ENCODE peak calls at places on chromosomes 13 and 19, in ten cellular contexts. S is fibroblast of pulmonary artery; V is CD4-positive, alpha-beta T cell; T is AG10803; M is endothelial cell; H is activated B cell treated with CpG ODN at 0.5 μM for 24 hours; F is uterus; Y is stomach; B is K562; N is neural crest cell. Z is an unnamed sample.

GRCh38 chr19:10603873-10604459 is 16.9 kb upstream of the AP1M2 start:
- DNase-seq in N (no peak), Y (peak), M (no peak), H (peak), V (peak), T (peak), S (peak), F (no peak), B (no peak), Z (no peak)

GRCh38 chr19:50293263-50294004 is 35.7 kb downstream of the KCNC3 start:
- DNase-seq in M (no peak), N (no peak), B (no peak), F (no peak), T (no peak), Y (no peak), S (no peak), H (no peak), V (no peak), Z (no peak)

GRCh38 chr13:40483601-40484000 is 182.8 kb downstream of the FOXO1 start:
- DNase-seq in T (no peak), H (no peak), Y (no peak), B (no peak), F (no peak), V (no peak), M (no peak), S (no peak), N (no peak), Z (no peak)

GRCh38 chr19:44573183-44573582 is 40.2 kb upstream of the IGSF23 start:
- DNase-seq in V (no peak), S (no peak), Y (no peak), H (no peak), N (no peak), T (no peak), M (no peak), B (no peak), F (no peak), Z (no peak)

GRCh38 chr19:29499921-29500590 is 25.7 kb upstream of the VSTM2B start:
- DNase-seq in S (no peak), H (no peak), N (no peak), T (no peak), Y (no peak), V (no peak), B (no peak), F (no peak), M (no peak), Z (no peak)

GRCh38 chr19:39941615-39942507 is 7.4 kb upstream of the FCGBP start:
- DNase-seq in V (peak), F (no peak), Y (peak), B (no peak), T (no peak), H (peak), S (peak), M (no peak), N (no peak), Z (no peak)

GRCh38 chr19:4877753-4878490 is 10.5 kb upstream of the PLIN3 start:
- DNase-seq in S (no peak), V (no peak), F (no peak), T (no peak), Y (peak), M (no peak), H (no peak), B (peak), N (no peak), Z (peak)

GRCh38 chr13:76864259-76864658 is 21.9 kb downstream of the KCTD12 start:
- DNase-seq in N (no peak), F (no peak), V (no peak), T (no peak), B (no peak), S (no peak), Y (no peak), H (no peak), M (no peak), Z (no peak)

GRCh38 chr19:3606174-3606689 is 443 bp downstream of the TBXA2R start:
- DNase-seq in T (no peak), H (no peak), F (no peak), V (no peak), N (no peak), M (no peak), Y (peak), S (no peak), B (peak), Z (no peak)

GRCh38 chr13:100811906-100812305 is 137.3 kb upstream of the TMTC4 start:
- DNase-seq in M (no peak), F (no peak), Y (no peak), H (no peak), S (no peak), B (no peak), V (no peak), T (no peak), N (no peak), Z (no peak)

GRCh38 chr19:33047422-33047821 is 17.3 kb downstream of the RHPN2 start:
- DNase-seq in V (no peak), N (no peak), T (no peak), M (no peak), S (no peak), Y (peak), B (peak), F (no peak), H (no peak), Z (no peak)

GRCh38 chr19:4972509-4973230 is 3.8 kb downstream of the KDM4B start:
- DNase-seq in Y (no peak), T (peak), S (peak), H (no peak), V (no peak), F (no peak), B (no peak), M (no peak), N (no peak), Z (no peak)

GRCh38 chr19:54179262-54179587 is 6.3 kb upstream of the TMC4 start:
- DNase-seq in H (no peak), S (no peak), N (no peak), M (no peak), V (no peak), F (no peak), B (no peak), Y (no peak), T (no peak), Z (no peak)

GRCh38 chr13:33233547-33233946 is 52.0 kb downstream of the STARD13 start:
- DNase-seq in V (no peak), T (no peak), Y (no peak), H (no peak), B (no peak), F (no peak), M (no peak), S (no peak), N (no peak), Z (no peak)

GRCh38 chr13:37656247-37656940 is 57.8 kb upstream of the POSTN start:
- DNase-seq in V (no peak), Y (no peak), S (peak), M (no peak), T (peak), N (no peak), H (no peak), F (no peak), B (no peak), Z (no peak)

GRCh38 chr13:19085876-19086275 is 95.7 kb downstream of the TUBA3C start:
- DNase-seq in V (no peak), N (no peak), T (no peak), Y (no peak), F (no peak), H (no peak), B (no peak), M (no peak), S (no peak), Z (no peak)

GRCh38 chr13:73065665-73066350 is 7.0 kb downstream of the KLF5 start:
- DNase-seq in H (no peak), T (no peak), Y (no peak), B (no peak), F (no peak), N (no peak), V (no peak), S (no peak), M (no peak), Z (no peak)

GRCh38 chr13:52371736-52372247 is 34.2 kb downstream of the THSD1 start:
- DNase-seq in S (peak), M (no peak), H (no peak), V (no peak), Y (no peak), B (no peak), F (no peak), N (no peak), T (peak), Z (no peak)

GRCh38 chr19:48491793-48492123 is 19.9 kb downstream of the LMTK3 start:
- DNase-seq in S (no peak), N (no peak), B (no peak), F (no peak), Y (no peak), H (no peak), T (no peak), M (no peak), V (no peak), Z (peak)

DNA sequence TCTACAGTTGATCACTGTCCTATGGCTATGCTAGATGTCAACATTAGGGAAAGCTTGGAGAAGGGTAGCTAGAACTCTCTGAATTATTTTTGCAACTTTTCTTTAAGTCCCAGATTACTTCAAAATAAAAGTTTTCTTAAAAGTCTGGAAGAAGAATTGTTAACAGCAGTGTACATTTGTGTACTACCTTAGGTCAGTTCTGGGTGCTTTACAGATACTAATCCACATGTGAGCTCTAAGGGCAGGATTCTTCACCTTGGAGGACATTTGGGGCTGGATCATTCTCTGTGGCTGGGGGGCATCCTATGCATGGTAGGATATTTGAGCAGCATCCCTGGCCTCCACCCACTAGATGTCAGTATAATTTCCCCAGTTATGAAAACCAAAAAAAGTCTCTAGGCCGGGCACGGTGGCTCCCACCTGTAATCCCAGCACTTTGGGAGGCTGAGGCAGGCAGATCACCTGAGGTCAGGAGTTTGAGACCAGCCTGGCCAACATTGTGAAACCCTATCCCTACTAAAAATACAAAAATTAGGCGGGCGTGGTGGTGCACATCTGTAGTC is 2.8 kb downstream of the BRME1 start:
- DNase-seq in F (no peak), H (no peak), S (peak), N (no peak), M (no peak), V (no peak), T (no peak), Y (no peak), B (no peak), Z (no peak)
- TF ChIP-seq CTCF in F (no peak), H (no peak), S (peak), N (peak), M (no peak), V (no peak), T (peak), Y (no peak), B (peak), Z (no peak)

GRCh38 chr13:110135977-110136597 is 170.9 kb downstream of the COL4A1 start:
- DNase-seq in B (no peak), V (no peak), Y (no peak), H (no peak), T (no peak), M (peak), F (no peak), S (no peak), N (no peak), Z (no peak)

GRCh38 chr13:110138009-110138699 is 168.8 kb downstream of the COL4A1 start:
- DNase-seq in M (peak), V (no peak), F (peak), Y (peak), T (peak), N (no peak), H (peak), B (peak), S (peak), Z (peak)

GRCh38 chr13:110138700-110139036 is 168.3 kb downstream of the COL4A1 start:
- DNase-seq in T (no peak), M (no peak), Y (no peak), B (no peak), N (no peak), H (no peak), F (no peak), V (no peak), S (no peak), Z (no peak)

GRCh38 chr13:110136660-110137585 is 170.0 kb downstream of the COL4A1 start:
- DNase-seq in V (no peak), T (no peak), F (no peak), M (no peak), S (no peak), B (no peak), Y (no peak), H (no peak), N (no peak), Z (no peak)

GRCh38 chr13:110137677-110138008 is 169.3 kb downstream of the COL4A1 start:
- DNase-seq in M (no peak), H (no peak), N (no peak), B (peak), F (no peak), S (no peak), Y (no peak), V (no peak), T (peak), Z (peak)
- TF ChIP-seq CTCF in M (no peak), H (no peak), N (peak), B (peak), F (peak), S (peak), Y (peak), V (no peak), T (peak), Z (peak)

GRCh38 chr13:43157796-43158195 is 134.4 kb downstream of the DNAJC15 start:
- DNase-seq in T (peak), H (no peak), Y (no peak), N (no peak), B (no peak), M (no peak), V (no peak), F (no peak), S (no peak), Z (no peak)

GRCh38 chr13:43154839-43155238 is 131.5 kb downstream of the DNAJC15 start:
- DNase-seq in S (no peak), H (no peak), V (no peak), F (no peak), Y (no peak), B (no peak), N (no peak), M (no peak), T (no peak), Z (no peak)

GRCh38 chr13:43154083-43154739 is 130.8 kb downstream of the DNAJC15 start:
- DNase-seq in F (no peak), H (no peak), S (no peak), Y (no peak), N (no peak), T (no peak), M (no peak), B (no peak), V (no peak), Z (no peak)

GRCh38 chr13:43156916-43157315 is 133.5 kb downstream of the DNAJC15 start:
- DNase-seq in T (peak), H (no peak), B (no peak), M (no peak), V (no peak), S (no peak), N (no peak), Y (no peak), F (no peak), Z (no peak)

GRCh38 chr13:43159007-43159406 is 135.6 kb downstream of the DNAJC15 start:
- DNase-seq in B (no peak), S (peak), N (no peak), F (no peak), H (no peak), M (no peak), T (peak), Y (no peak), V (no peak), Z (no peak)
- TF ChIP-seq CTCF in B (no peak), S (peak), N (no peak), F (no peak), H (no peak), M (no peak), T (peak), Y (no peak), V (no peak), Z (no peak)

GRCh38 chr19:56120371-56121179 is 520 bp downstream of the ZNF787 start:
- DNase-seq in B (peak), T (peak), H (peak), V (peak), M (peak), S (peak), F (peak), N (peak), Y (peak), Z (peak)
- TF ChIP-seq CTCF in B (peak), T (peak), H (no peak), V (peak), M (peak), S (peak), F (no peak), N (peak), Y (no peak), Z (no peak)

GRCh38 chr13:47592256-47592655 is 408.8 kb downstream of the SUCLA2 start:
- DNase-seq in T (no peak), M (no peak), F (no peak), Y (no peak), N (no peak), V (no peak), S (no peak), B (no peak), H (no peak), Z (no peak)

GRCh38 chr13:47588676-47589075 is 412.4 kb downstream of the SUCLA2 start:
- DNase-seq in S (no peak), F (no peak), B (no peak), Y (no peak), M (no peak), V (no peak), H (no peak), N (no peak), T (no peak), Z (no peak)
- TF ChIP-seq CTCF in S (peak), F (no peak), B (no peak), Y (no peak), M (peak), V (no peak), H (no peak), N (no peak), T (no peak), Z (peak)

GRCh38 chr13:63381078-63381859 is 1965.6 kb upstream of the PCDH20 start:
- DNase-seq in H (no peak), N (no peak), T (no peak), F (no peak), M (no peak), Y (no peak), S (peak), B (no peak), V (no peak), Z (no peak)
- TF ChIP-seq CTCF in H (no peak), N (no peak), T (no peak), F (no peak), M (no peak), Y (no peak), S (no peak), B (no peak), V (no peak), Z (no peak)

GRCh38 chr19:18594096-18594823 is 5.7 kb downstream of the REX1BD start:
- DNase-seq in T (peak), N (peak), B (peak), F (peak), V (peak), H (peak), S (peak), Y (peak), M (peak), Z (peak)
- TF ChIP-seq CTCF in T (peak), N (peak), B (peak), F (peak), V (peak), H (no peak), S (peak), Y (peak), M (peak), Z (peak)

Z was measured in nephron progenitor cell.